ENCODE peak calls at places on chromosomes 13 and 19, in ten cellular contexts. H, W, X, I, R, J, Y, F, S and A are unnamed samples.

GRCh38 chr13:97279913-97280312 is 57.8 kb downstream of the MBNL2 start:
- DNase-seq in H (peak), W (no peak), X (no peak), I (peak), R (no peak), J (no peak), Y (peak), F (no peak), S (no peak), A (no peak)

GRCh38 chr13:70310720-70311119 is 202.5 kb upstream of the KLHL1 start:
- DNase-seq in H (peak), W (no peak), X (no peak), I (no peak), R (peak), J (no peak), Y (peak), F (peak), S (peak), A (peak)

GRCh38 chr19:6476155-6476895 is 5.3 kb downstream of the DENND1C start:
- DNase-seq in H (peak), W (no peak), X (peak), I (peak), R (peak), J (peak), Y (no peak), F (peak), S (peak), A (peak)

GRCh38 chr19:12112238-12112637 is 27.9 kb downstream of the ZNF20 start:
- DNase-seq in H (no peak), W (no peak), X (no peak), I (no peak), R (no peak), J (no peak), Y (no peak), F (no peak), S (no peak), A (no peak)

GRCh38 chr13:26965976-26966375 is 205.4 kb upstream of the GPR12 start:
- DNase-seq in H (peak), W (no peak), X (no peak), I (peak), R (no peak), J (peak), Y (peak), F (peak), S (no peak), A (no peak)

GRCh38 chr19:48398329-48399235 is 5.1 kb downstream of the GRIN2D start:
- DNase-seq in H (peak), W (no peak), X (peak), I (peak), R (peak), J (peak), Y (peak), F (peak), S (peak), A (no peak)

GRCh38 chr13:106522898-106523525 is 12.4 kb downstream of the EFNB2 start:
- DNase-seq in H (peak), W (no peak), X (no peak), I (no peak), R (no peak), J (no peak), Y (no peak), F (no peak), S (no peak), A (no peak)

GRCh38 chr13:67147257-67148218 is 82.6 kb downstream of the PCDH9 start:
- DNase-seq in H (peak), W (no peak), X (no peak), I (peak), R (peak), J (no peak), Y (peak), F (no peak), S (peak), A (no peak)

GRCh38 chr19:2355168-2356035 is 4.7 kb upstream of the TMPRSS9 start:
- DNase-seq in H (no peak), W (no peak), X (no peak), I (no peak), R (no peak), J (no peak), Y (no peak), F (no peak), S (no peak), A (no peak)

GRCh38 chr13:80030491-80030890 is 310.4 kb downstream of the SPRY2 start:
- DNase-seq in H (no peak), W (no peak), X (no peak), I (no peak), R (peak), J (no peak), Y (no peak), F (no peak), S (no peak), A (no peak)

GRCh38 chr13:93736111-93736510 is 509.5 kb downstream of the GPC6 start:
- DNase-seq in H (peak), W (no peak), X (no peak), I (peak), R (no peak), J (no peak), Y (peak), F (no peak), S (no peak), A (no peak)

GRCh38 chr19:43504426-43505185 is at the start of gene PHLDB3:
- DNase-seq in H (no peak), W (peak), X (peak), I (peak), R (no peak), J (peak), Y (no peak), F (peak), S (peak), A (no peak)

GRCh38 chr19:16473875-16474397 is 2.2 kb upstream of the EPS15L1 start:
- DNase-seq in H (no peak), W (no peak), X (no peak), I (no peak), R (no peak), J (no peak), Y (no peak), F (no peak), S (no peak), A (no peak)

GRCh38 chr13:98549006-98549727 is 27.7 kb downstream of the STK24 start:
- DNase-seq in H (peak), W (no peak), X (no peak), I (peak), R (no peak), J (no peak), Y (peak), F (no peak), S (no peak), A (peak)

GRCh38 chr19:48745208-48745995 is 1.3 kb downstream of the IZUMO1 start:
- DNase-seq in H (peak), W (peak), X (peak), I (peak), R (peak), J (peak), Y (peak), F (peak), S (peak), A (no peak)

GRCh38 chr13:49651775-49652690 is 23.7 kb downstream of the ARL11 start:
- DNase-seq in H (no peak), W (no peak), X (no peak), I (no peak), R (no peak), J (no peak), Y (no peak), F (no peak), S (no peak), A (no peak)

GRCh38 chr19:17138937-17139598 is 63.5 kb downstream of the MYO9B start:
- DNase-seq in H (no peak), W (no peak), X (no peak), I (no peak), R (no peak), J (no peak), Y (no peak), F (peak), S (no peak), A (no peak)

GRCh38 chr13:73284475-73284874 is 225.7 kb downstream of the KLF5 start:
- DNase-seq in H (no peak), W (no peak), X (no peak), I (no peak), R (no peak), J (no peak), Y (no peak), F (no peak), S (no peak), A (no peak)

GRCh38 chr13:98521461-98521860 is 55.4 kb downstream of the STK24 start:
- DNase-seq in H (no peak), W (no peak), X (no peak), I (no peak), R (no peak), J (no peak), Y (no peak), F (no peak), S (no peak), A (no peak)

GRCh38 chr13:77406644-77407440 is 79.9 kb upstream of the MYCBP2 start:
- DNase-seq in H (no peak), W (no peak), X (no peak), I (no peak), R (no peak), J (no peak), Y (no peak), F (no peak), S (no peak), A (no peak)

GRCh38 chr13:21297452-21297851 is 121.0 kb downstream of the MRPL57 start:
- DNase-seq in H (no peak), W (no peak), X (no peak), I (no peak), R (peak), J (no peak), Y (no peak), F (no peak), S (peak), A (no peak)

GRCh38 chr19:17687857-17688784 is at the start of gene UNC13A:
- DNase-seq in H (peak), W (peak), X (peak), I (peak), R (peak), J (peak), Y (no peak), F (peak), S (peak), A (no peak)

GRCh38 chr19:19170053-19170945 is at the start of gene MEF2B:
- DNase-seq in H (peak), W (no peak), X (peak), I (peak), R (peak), J (peak), Y (peak), F (peak), S (peak), A (no peak)

GRCh38 chr19:48573163-48573505 is 21.2 kb downstream of the SULT2B1 start:
- DNase-seq in H (no peak), W (no peak), X (no peak), I (no peak), R (peak), J (no peak), Y (no peak), F (no peak), S (no peak), A (no peak)

GRCh38 chr13:90686438-90686837 is 661.0 kb upstream of the MIR17HG start:
- DNase-seq in H (peak), W (no peak), X (no peak), I (peak), R (no peak), J (no peak), Y (peak), F (no peak), S (no peak), A (peak)

DNA sequence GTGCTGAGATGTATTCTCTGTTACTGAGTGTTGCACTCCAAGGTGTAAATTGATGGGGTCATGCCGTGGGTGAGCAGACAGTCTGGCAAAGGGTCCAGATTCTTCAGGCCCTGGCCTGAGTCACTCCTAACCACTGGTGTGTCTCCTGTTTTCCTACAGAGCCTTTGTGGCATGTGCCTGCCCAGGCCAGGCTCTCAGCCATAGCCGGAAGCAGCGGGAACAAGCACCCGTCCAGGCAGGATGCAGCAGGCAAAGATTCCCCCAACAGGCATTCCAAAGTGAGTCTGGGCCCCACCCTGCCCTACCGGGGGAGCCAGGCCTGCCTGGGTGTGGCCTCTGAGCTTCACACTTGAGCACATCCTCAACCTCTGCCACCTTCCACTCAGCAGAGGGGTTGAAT is 61.9 kb downstream of the DPF1 start:
- DNase-seq in H (no peak), W (no peak), X (no peak), I (no peak), R (no peak), J (no peak), Y (peak), F (no peak), S (no peak), A (peak)
- H3K27ac ChIP-seq in H (no peak), W (no peak), X (no peak), I (no peak), R (no peak), J (no peak), Y (no peak), F (no peak), S (no peak), A (peak)

GRCh38 chr19:10259162-10259905 is 7.3 kb downstream of the MRPL4 start:
- DNase-seq in H (peak), W (no peak), X (peak), I (peak), R (peak), J (peak), Y (peak), F (peak), S (peak), A (peak)
- H3K27ac ChIP-seq in H (no peak), W (no peak), X (peak), I (no peak), R (no peak), J (no peak), Y (no peak), F (no peak), S (no peak), A (peak)

DNA sequence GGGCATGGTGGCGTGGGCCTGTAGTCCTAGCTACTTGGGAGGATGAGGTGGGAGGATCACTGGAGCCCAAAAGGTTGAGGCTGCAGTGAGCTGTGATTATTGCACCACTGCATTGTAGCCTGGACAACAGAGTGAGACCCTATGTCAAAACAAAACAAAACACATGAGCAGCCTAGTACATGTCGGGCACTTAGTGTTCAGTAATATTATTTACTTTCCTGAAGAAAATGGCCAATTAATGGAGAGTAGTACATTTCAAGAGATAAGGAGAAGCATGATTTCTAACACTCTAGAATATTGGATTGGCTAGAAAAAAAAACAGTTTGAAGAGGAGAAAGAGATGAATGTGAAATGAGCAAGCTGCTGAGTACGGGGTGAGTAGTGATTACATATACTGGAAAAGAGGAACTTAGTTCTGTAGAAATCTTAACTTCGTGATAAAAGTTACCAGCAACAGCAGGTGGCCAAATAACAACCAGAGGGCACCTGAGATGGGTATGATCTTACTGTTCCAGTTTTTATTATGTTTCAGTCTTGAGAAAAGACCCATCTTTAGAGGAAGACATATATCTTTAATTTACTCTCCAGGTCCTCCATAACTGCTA is 36.2 kb downstream of the SPATA13 start:
- DNase-seq in H (no peak), W (no peak), X (no peak), I (no peak), R (no peak), J (no peak), Y (no peak), F (no peak), S (no peak), A (no peak)
- H3K27ac ChIP-seq in H (no peak), W (no peak), X (no peak), I (no peak), R (no peak), J (no peak), Y (no peak), F (no peak), S (no peak), A (no peak)

GRCh38 chr13:110448230-110448629 is 113.3 kb downstream of the RAB20 start:
- DNase-seq in H (peak), W (no peak), X (no peak), I (peak), R (no peak), J (peak), Y (peak), F (no peak), S (no peak), A (no peak)
- H3K27ac ChIP-seq in H (peak), W (no peak), X (no peak), I (no peak), R (no peak), J (no peak), Y (peak), F (no peak), S (no peak), A (peak)

DNA sequence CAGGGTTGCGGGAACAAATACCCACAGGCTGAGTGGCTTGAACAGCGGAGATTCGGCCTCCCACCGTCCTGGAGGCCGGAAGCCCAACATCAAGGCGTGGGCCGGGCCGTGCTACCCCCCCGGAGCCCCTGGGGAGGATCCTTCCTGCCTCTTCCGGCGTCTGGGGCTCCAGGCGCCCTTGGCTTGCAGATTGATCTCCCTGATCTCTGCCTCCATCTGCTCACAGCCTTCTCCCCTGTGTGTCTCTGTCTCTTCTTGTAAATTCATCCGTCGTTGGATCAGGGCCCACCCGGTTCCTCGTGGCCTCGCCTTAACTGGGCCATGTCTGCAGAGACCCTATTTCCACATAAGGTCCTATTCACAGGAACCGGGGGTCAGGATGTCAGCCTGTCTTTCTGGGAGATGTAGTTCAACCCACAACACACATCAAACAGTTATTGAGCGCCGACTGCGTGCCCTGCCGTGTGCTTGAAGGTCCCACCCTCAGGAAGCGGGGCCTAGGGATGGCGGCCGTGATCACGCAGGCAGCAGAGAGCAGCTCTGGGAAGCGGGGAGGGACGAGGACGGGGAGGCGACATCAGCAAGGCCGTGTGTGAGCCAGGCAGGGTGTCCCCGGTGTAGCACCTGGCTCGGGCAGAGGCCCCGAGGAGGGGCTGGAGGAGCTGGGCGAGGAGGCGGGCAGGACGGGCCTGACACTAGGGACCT is 21.3 kb downstream of the HCN2 start:
- DNase-seq in H (peak), W (peak), X (peak), I (peak), R (no peak), J (peak), Y (peak), F (no peak), S (peak), A (no peak)
- H3K27ac ChIP-seq in H (peak), W (peak), X (peak), I (peak), R (no peak), J (no peak), Y (peak), F (no peak), S (peak), A (no peak)